ENCODE peak calls at places on chromosomes 6 and 20, in ten cellular contexts. One of them, this sample, is unnamed.

GRCh38 chr20:49909499-49910339 is 5.6 kb downstream of the SPATA2 start:
- DNase-seq in progenitor cell of endocrine pancreas: no peak
- DNase-seq in endothelial cell: peak
- DNase-seq in osteocyte: no peak
- DNase-seq in CD8-positive, alpha-beta T cell: no peak
- DNase-seq in GM13977: no peak
- DNase-seq in GM06990: no peak
- DNase-seq in GM13976: no peak
- DNase-seq in nephron progenitor cell: peak
- DNase-seq in IMR-90: no peak
- DNase-seq in this sample: no peak

GRCh38 chr6:166466178-166467122 is 83.7 kb upstream of the MPC1 start:
- DNase-seq in osteocyte: no peak
- DNase-seq in nephron progenitor cell: no peak
- DNase-seq in GM06990: no peak
- DNase-seq in progenitor cell of endocrine pancreas: no peak
- DNase-seq in endothelial cell: no peak
- DNase-seq in GM13976: no peak
- DNase-seq in IMR-90: peak
- DNase-seq in GM13977: no peak
- DNase-seq in CD8-positive, alpha-beta T cell: no peak
- DNase-seq in this sample: no peak

GRCh38 chr20:47028487-47028886 is 133.8 kb downstream of the EYA2 start:
- DNase-seq in nephron progenitor cell: no peak
- DNase-seq in GM06990: no peak
- DNase-seq in endothelial cell: no peak
- DNase-seq in GM13976: no peak
- DNase-seq in GM13977: no peak
- DNase-seq in IMR-90: no peak
- DNase-seq in CD8-positive, alpha-beta T cell: no peak
- DNase-seq in osteocyte: no peak
- DNase-seq in progenitor cell of endocrine pancreas: no peak
- DNase-seq in this sample: no peak

GRCh38 chr6:157077251-157077650 is 246.1 kb downstream of the TMEM242 start:
- DNase-seq in GM13977: no peak
- DNase-seq in CD8-positive, alpha-beta T cell: no peak
- DNase-seq in IMR-90: no peak
- DNase-seq in progenitor cell of endocrine pancreas: no peak
- DNase-seq in GM13976: no peak
- DNase-seq in endothelial cell: no peak
- DNase-seq in GM06990: no peak
- DNase-seq in osteocyte: no peak
- DNase-seq in nephron progenitor cell: no peak
- DNase-seq in this sample: no peak

GRCh38 chr20:62409086-62409853 is 2.2 kb upstream of the CABLES2 start:
- DNase-seq in GM13977: no peak
- DNase-seq in GM06990: no peak
- DNase-seq in IMR-90: no peak
- DNase-seq in GM13976: no peak
- DNase-seq in osteocyte: no peak
- DNase-seq in endothelial cell: no peak
- DNase-seq in progenitor cell of endocrine pancreas: no peak
- DNase-seq in nephron progenitor cell: no peak
- DNase-seq in CD8-positive, alpha-beta T cell: no peak
- DNase-seq in this sample: no peak

GRCh38 chr6:3885262-3886036 is 36.3 kb downstream of the FAM50B start:
- DNase-seq in GM06990: no peak
- DNase-seq in osteocyte: no peak
- DNase-seq in IMR-90: no peak
- DNase-seq in nephron progenitor cell: no peak
- DNase-seq in GM13977: no peak
- DNase-seq in GM13976: no peak
- DNase-seq in CD8-positive, alpha-beta T cell: no peak
- DNase-seq in endothelial cell: peak
- DNase-seq in progenitor cell of endocrine pancreas: no peak
- DNase-seq in this sample: peak

GRCh38 chr6:105898286-105898685 is 187.8 kb upstream of the PRDM1 start:
- DNase-seq in progenitor cell of endocrine pancreas: no peak
- DNase-seq in GM13977: no peak
- DNase-seq in endothelial cell: no peak
- DNase-seq in osteocyte: no peak
- DNase-seq in nephron progenitor cell: no peak
- DNase-seq in GM06990: no peak
- DNase-seq in GM13976: no peak
- DNase-seq in IMR-90: peak
- DNase-seq in CD8-positive, alpha-beta T cell: no peak
- DNase-seq in this sample: peak

GRCh38 chr6:70860044-70860443 is 96.8 kb downstream of the B3GAT2 start:
- DNase-seq in GM13976: no peak
- DNase-seq in CD8-positive, alpha-beta T cell: no peak
- DNase-seq in IMR-90: peak
- DNase-seq in nephron progenitor cell: no peak
- DNase-seq in GM13977: no peak
- DNase-seq in osteocyte: no peak
- DNase-seq in progenitor cell of endocrine pancreas: no peak
- DNase-seq in endothelial cell: no peak
- DNase-seq in GM06990: no peak
- DNase-seq in this sample: no peak

GRCh38 chr6:79544939-79545450 is 7.8 kb upstream of the LCA5 start:
- DNase-seq in IMR-90: peak
- DNase-seq in GM13977: peak
- DNase-seq in GM13976: peak
- DNase-seq in endothelial cell: peak
- DNase-seq in GM06990: peak
- DNase-seq in progenitor cell of endocrine pancreas: peak
- DNase-seq in osteocyte: peak
- DNase-seq in nephron progenitor cell: peak
- DNase-seq in CD8-positive, alpha-beta T cell: no peak
- DNase-seq in this sample: peak

GRCh38 chr20:52983726-52984450 is 11.7 kb downstream of the TSHZ2 start:
- DNase-seq in CD8-positive, alpha-beta T cell: no peak
- DNase-seq in GM13977: no peak
- DNase-seq in endothelial cell: no peak
- DNase-seq in nephron progenitor cell: no peak
- DNase-seq in IMR-90: no peak
- DNase-seq in osteocyte: no peak
- DNase-seq in GM13976: no peak
- DNase-seq in progenitor cell of endocrine pancreas: no peak
- DNase-seq in GM06990: no peak
- DNase-seq in this sample: no peak

GRCh38 chr20:57388953-57389694 is 2.1 kb upstream of the RBM38 start:
- DNase-seq in IMR-90: peak
- DNase-seq in osteocyte: no peak
- DNase-seq in CD8-positive, alpha-beta T cell: peak
- DNase-seq in nephron progenitor cell: peak
- DNase-seq in GM13976: peak
- DNase-seq in GM06990: peak
- DNase-seq in progenitor cell of endocrine pancreas: peak
- DNase-seq in endothelial cell: peak
- DNase-seq in GM13977: peak
- DNase-seq in this sample: no peak

GRCh38 chr20:17968366-17969275 is at the start of the genes MGME1 and SNX5:
- DNase-seq in CD8-positive, alpha-beta T cell: peak
- DNase-seq in GM13977: peak
- DNase-seq in osteocyte: peak
- DNase-seq in IMR-90: peak
- DNase-seq in progenitor cell of endocrine pancreas: peak
- DNase-seq in GM13976: peak
- DNase-seq in GM06990: peak
- DNase-seq in nephron progenitor cell: peak
- DNase-seq in endothelial cell: peak
- DNase-seq in this sample: peak
- TF ChIP-seq CTCF in CD8-positive, alpha-beta T cell: no peak
- TF ChIP-seq CTCF in GM13977: no peak
- TF ChIP-seq CTCF in osteocyte: no peak
- TF ChIP-seq CTCF in IMR-90: no peak
- TF ChIP-seq CTCF in progenitor cell of endocrine pancreas: no peak
- TF ChIP-seq CTCF in GM13976: no peak
- TF ChIP-seq CTCF in GM06990: no peak
- TF ChIP-seq CTCF in nephron progenitor cell: no peak
- TF ChIP-seq CTCF in endothelial cell: no peak
- TF ChIP-seq CTCF in this sample: no peak

GRCh38 chr6:149861603-149862423 is 2.3 kb downstream of the LRP11 start:
- DNase-seq in GM13976: no peak
- DNase-seq in GM13977: no peak
- DNase-seq in IMR-90: peak
- DNase-seq in osteocyte: no peak
- DNase-seq in CD8-positive, alpha-beta T cell: no peak
- DNase-seq in progenitor cell of endocrine pancreas: no peak
- DNase-seq in GM06990: no peak
- DNase-seq in endothelial cell: no peak
- DNase-seq in nephron progenitor cell: no peak
- DNase-seq in this sample: no peak

GRCh38 chr6:149859368-149859767 is 4.8 kb downstream of the LRP11 start:
- DNase-seq in osteocyte: no peak
- DNase-seq in GM13976: no peak
- DNase-seq in IMR-90: peak
- DNase-seq in endothelial cell: no peak
- DNase-seq in GM13977: no peak
- DNase-seq in CD8-positive, alpha-beta T cell: no peak
- DNase-seq in nephron progenitor cell: no peak
- DNase-seq in progenitor cell of endocrine pancreas: no peak
- DNase-seq in GM06990: no peak
- DNase-seq in this sample: peak

GRCh38 chr6:149860513-149860833 is 3.7 kb downstream of the LRP11 start:
- DNase-seq in IMR-90: no peak
- DNase-seq in progenitor cell of endocrine pancreas: no peak
- DNase-seq in GM06990: no peak
- DNase-seq in GM13976: no peak
- DNase-seq in nephron progenitor cell: no peak
- DNase-seq in GM13977: no peak
- DNase-seq in osteocyte: no peak
- DNase-seq in endothelial cell: no peak
- DNase-seq in CD8-positive, alpha-beta T cell: no peak
- DNase-seq in this sample: no peak

GRCh38 chr6:149859938-149860337 is 4.2 kb downstream of the LRP11 start:
- DNase-seq in IMR-90: no peak
- DNase-seq in osteocyte: no peak
- DNase-seq in nephron progenitor cell: no peak
- DNase-seq in progenitor cell of endocrine pancreas: no peak
- DNase-seq in GM13977: no peak
- DNase-seq in GM06990: no peak
- DNase-seq in GM13976: no peak
- DNase-seq in CD8-positive, alpha-beta T cell: no peak
- DNase-seq in endothelial cell: no peak
- DNase-seq in this sample: no peak

GRCh38 chr6:149860834-149861602 is 3.1 kb downstream of the LRP11 start:
- DNase-seq in endothelial cell: no peak
- DNase-seq in GM13976: no peak
- DNase-seq in GM06990: no peak
- DNase-seq in GM13977: no peak
- DNase-seq in osteocyte: no peak
- DNase-seq in progenitor cell of endocrine pancreas: no peak
- DNase-seq in nephron progenitor cell: no peak
- DNase-seq in IMR-90: no peak
- DNase-seq in CD8-positive, alpha-beta T cell: no peak
- DNase-seq in this sample: peak
- TF ChIP-seq CTCF in endothelial cell: no peak
- TF ChIP-seq CTCF in GM13976: no peak
- TF ChIP-seq CTCF in GM06990: no peak
- TF ChIP-seq CTCF in GM13977: no peak
- TF ChIP-seq CTCF in osteocyte: peak
- TF ChIP-seq CTCF in progenitor cell of endocrine pancreas: no peak
- TF ChIP-seq CTCF in nephron progenitor cell: no peak
- TF ChIP-seq CTCF in IMR-90: peak
- TF ChIP-seq CTCF in CD8-positive, alpha-beta T cell: no peak
- TF ChIP-seq CTCF in this sample: peak

GRCh38 chr20:36439040-36439730 is 102.1 kb upstream of the MYL9 start:
- DNase-seq in GM06990: peak
- DNase-seq in endothelial cell: peak
- DNase-seq in IMR-90: peak
- DNase-seq in GM13977: peak
- DNase-seq in nephron progenitor cell: peak
- DNase-seq in CD8-positive, alpha-beta T cell: peak
- DNase-seq in progenitor cell of endocrine pancreas: peak
- DNase-seq in osteocyte: peak
- DNase-seq in GM13976: peak
- DNase-seq in this sample: peak

GRCh38 chr20:36441027-36441414 is 100.3 kb upstream of the MYL9 start:
- DNase-seq in endothelial cell: no peak
- DNase-seq in GM13977: no peak
- DNase-seq in IMR-90: no peak
- DNase-seq in nephron progenitor cell: no peak
- DNase-seq in osteocyte: no peak
- DNase-seq in progenitor cell of endocrine pancreas: no peak
- DNase-seq in GM13976: no peak
- DNase-seq in GM06990: no peak
- DNase-seq in CD8-positive, alpha-beta T cell: no peak
- DNase-seq in this sample: no peak

GRCh38 chr20:36441416-36441815 is 99.9 kb upstream of the MYL9 start:
- DNase-seq in CD8-positive, alpha-beta T cell: no peak
- DNase-seq in GM13976: no peak
- DNase-seq in IMR-90: no peak
- DNase-seq in progenitor cell of endocrine pancreas: no peak
- DNase-seq in GM06990: no peak
- DNase-seq in osteocyte: no peak
- DNase-seq in endothelial cell: no peak
- DNase-seq in GM13977: no peak
- DNase-seq in nephron progenitor cell: no peak
- DNase-seq in this sample: no peak

GRCh38 chr20:36440370-36441026 is 100.8 kb upstream of the MYL9 start:
- DNase-seq in nephron progenitor cell: no peak
- DNase-seq in progenitor cell of endocrine pancreas: no peak
- DNase-seq in IMR-90: no peak
- DNase-seq in endothelial cell: no peak
- DNase-seq in GM13976: no peak
- DNase-seq in GM13977: no peak
- DNase-seq in CD8-positive, alpha-beta T cell: no peak
- DNase-seq in osteocyte: no peak
- DNase-seq in GM06990: no peak
- DNase-seq in this sample: no peak

DNA sequence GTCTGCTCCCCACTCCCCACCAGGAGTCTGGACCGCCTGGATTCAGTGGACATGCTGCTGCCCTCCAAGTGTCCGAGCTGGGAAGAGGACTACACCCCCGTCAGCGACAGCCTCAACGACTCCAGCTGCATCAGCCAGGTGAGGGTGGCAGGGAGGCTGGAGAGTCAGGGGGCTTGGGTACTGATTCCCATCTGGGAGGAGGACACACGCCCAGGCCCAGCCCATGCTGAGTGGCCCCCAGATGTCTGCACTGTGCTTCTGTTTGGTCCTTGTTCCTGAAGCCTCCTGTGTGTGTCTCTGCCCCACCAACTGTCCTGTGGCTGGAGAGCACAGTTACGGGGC is 101.6 kb upstream of the MYL9 start:
- DNase-seq in IMR-90: no peak
- DNase-seq in endothelial cell: no peak
- DNase-seq in GM13977: no peak
- DNase-seq in GM13976: peak
- DNase-seq in GM06990: no peak
- DNase-seq in osteocyte: no peak
- DNase-seq in CD8-positive, alpha-beta T cell: no peak
- DNase-seq in progenitor cell of endocrine pancreas: no peak
- DNase-seq in nephron progenitor cell: no peak
- DNase-seq in this sample: no peak
- TF ChIP-seq CTCF in IMR-90: no peak
- TF ChIP-seq CTCF in endothelial cell: no peak
- TF ChIP-seq CTCF in GM13977: no peak
- TF ChIP-seq CTCF in GM13976: no peak
- TF ChIP-seq CTCF in GM06990: no peak
- TF ChIP-seq CTCF in osteocyte: peak
- TF ChIP-seq CTCF in CD8-positive, alpha-beta T cell: no peak
- TF ChIP-seq CTCF in progenitor cell of endocrine pancreas: no peak
- TF ChIP-seq CTCF in nephron progenitor cell: peak
- TF ChIP-seq CTCF in this sample: no peak

GRCh38 chr6:22320750-22321149 is 23.9 kb upstream of the PRL start:
- DNase-seq in nephron progenitor cell: no peak
- DNase-seq in osteocyte: no peak
- DNase-seq in GM13976: no peak
- DNase-seq in IMR-90: peak
- DNase-seq in CD8-positive, alpha-beta T cell: no peak
- DNase-seq in progenitor cell of endocrine pancreas: no peak
- DNase-seq in endothelial cell: no peak
- DNase-seq in GM13977: no peak
- DNase-seq in GM06990: no peak
- DNase-seq in this sample: peak
- TF ChIP-seq CTCF in nephron progenitor cell: no peak
- TF ChIP-seq CTCF in osteocyte: no peak
- TF ChIP-seq CTCF in GM13976: no peak
- TF ChIP-seq CTCF in IMR-90: no peak
- TF ChIP-seq CTCF in CD8-positive, alpha-beta T cell: no peak
- TF ChIP-seq CTCF in progenitor cell of endocrine pancreas: no peak
- TF ChIP-seq CTCF in endothelial cell: no peak
- TF ChIP-seq CTCF in GM13977: no peak
- TF ChIP-seq CTCF in GM06990: no peak
- TF ChIP-seq CTCF in this sample: no peak